ENCODE peak calls at places on chromosomes 2 and 18, in six cellular contexts. K is HTR-8/SVneo; D is Peyer's patch; H is transverse colon; T is M059J; P is effector CD8-positive, alpha-beta T cell. S is an unnamed sample.

GRCh38 chr18:58590231-58590630 is 38.7 kb downstream of the ALPK2 start:
- DNase-seq in P (no peak), K (peak), D (no peak), T (peak), H (no peak), S (no peak)

GRCh38 chr2:105712981-105713596 is 31.6 kb upstream of the NCK2 start:
- DNase-seq in H (no peak), P (no peak), T (peak), K (no peak), D (peak), S (no peak)

GRCh38 chr2:208568203-208568602 is 161.6 kb downstream of the PTH2R start:
- DNase-seq in P (no peak), D (no peak), K (no peak), H (no peak), T (no peak), S (no peak)

GRCh38 chr2:217994776-217995274 is 8.0 kb downstream of the TNS1 start:
- DNase-seq in H (no peak), K (peak), D (no peak), T (peak), P (no peak), S (no peak)

GRCh38 chr2:236449167-236449586 is 120.4 kb upstream of the ACKR3 start:
- DNase-seq in T (no peak), K (no peak), P (no peak), H (no peak), D (no peak), S (no peak)

GRCh38 chr18:9961031-9961430 is 47.2 kb downstream of the VAPA start:
- DNase-seq in D (no peak), P (no peak), H (no peak), K (no peak), T (no peak), S (peak)

GRCh38 chr2:96449637-96450036 is 55.5 kb downstream of the NEURL3 start:
- DNase-seq in K (no peak), P (no peak), H (no peak), D (no peak), T (no peak), S (no peak)

GRCh38 chr2:1632006-1632348 is 112.3 kb downstream of the PXDN start:
- DNase-seq in H (peak), D (no peak), K (peak), T (peak), P (no peak), S (no peak)

GRCh38 chr18:32333781-32334180 is 136.9 kb downstream of the GAREM1 start:
- DNase-seq in K (no peak), T (no peak), P (no peak), H (no peak), D (no peak), S (no peak)

GRCh38 chr2:30628341-30628740 is 178.9 kb downstream of the CAPN13 start:
- DNase-seq in P (no peak), H (no peak), T (no peak), K (no peak), D (no peak), S (no peak)

GRCh38 chr2:216216951-216217903 is 108.1 kb downstream of the XRCC5 start:
- DNase-seq in H (no peak), P (no peak), D (no peak), K (peak), T (peak), S (no peak)

GRCh38 chr2:56448403-56448998 is 264.7 kb downstream of the CCDC85A start:
- DNase-seq in T (peak), P (no peak), H (peak), K (no peak), D (peak), S (no peak)

GRCh38 chr2:170845343-170845742 is 28.7 kb downstream of the GAD1 start:
- DNase-seq in K (no peak), D (no peak), T (no peak), H (no peak), P (no peak), S (no peak)

S was measured in hippocampal formation.